ENCODE peak calls at places on chromosomes 7 and 10, in nine cellular contexts. M is CD8-positive, alpha-beta memory T cell; E is GM12878; U is astrocyte of the spinal cord; H is AG04450; F is fibroblast of villous mesenchyme; C is A549; S is PC-3; I is brain microvascular endothelial cell. Y is an unnamed sample.

GRCh38 chr10:3465406-3465891 is 292.9 kb upstream of the PITRM1 start:
- DNase-seq in C (no peak), F (no peak), M (no peak), H (no peak), U (no peak), I (no peak), S (peak; percentile 59), E (no peak), Y (no peak)

GRCh38 chr10:48241301-48241700 is 33.2 kb downstream of the FRMPD2 start:
- DNase-seq in F (no peak), H (no peak), M (no peak), E (no peak), S (no peak), U (no peak), I (no peak), C (no peak), Y (no peak)

GRCh38 chr10:75929630-75930161 is 498.3 kb downstream of the LRMDA start:
- DNase-seq in U (no peak), F (no peak), S (no peak), I (no peak), M (no peak), E (no peak), C (no peak), H (no peak), Y (no peak)

GRCh38 chr10:2051108-2051507 is 313.8 kb upstream of the ADARB2 start:
- DNase-seq in M (no peak), F (no peak), U (no peak), E (no peak), C (no peak), S (no peak), I (no peak), H (no peak), Y (no peak)

GRCh38 chr7:2566890-2567662 is 8.3 kb downstream of the IQCE start:
- DNase-seq in M (no peak), F (no peak), H (peak; percentile 69), S (no peak), C (no peak), E (peak; percentile 66), I (no peak), U (peak; percentile 72), Y (peak; percentile 16)

GRCh38 chr7:22375359-22376048 is 18.6 kb upstream of the RAPGEF5 start:
- DNase-seq in I (no peak), H (no peak), C (no peak), S (no peak), M (no peak), F (no peak), U (no peak), E (no peak), Y (peak; percentile 16)

GRCh38 chr7:47418910-47419309 is 163.0 kb downstream of the TNS3 start:
- DNase-seq in U (peak; percentile 71), C (no peak), E (no peak), F (peak; percentile 36), H (peak; percentile 88), I (peak; percentile 52), M (no peak), S (no peak), Y (peak; percentile 70)

GRCh38 chr10:43943825-43944360 is 295.2 kb upstream of the ZNF32 start:
- DNase-seq in C (no peak), I (no peak), S (no peak), H (no peak), M (no peak), E (no peak), F (no peak), U (no peak), Y (no peak)

GRCh38 chr7:24025094-24025493 is 258.9 kb upstream of the NPY start:
- DNase-seq in M (no peak), U (peak; percentile 61), H (peak; percentile 29), S (peak; percentile 11), C (no peak), I (no peak), F (no peak), E (no peak), Y (no peak)

GRCh38 chr10:33055636-33056035 is 97.6 kb upstream of the ITGB1 start:
- DNase-seq in C (no peak), E (no peak), S (no peak), H (no peak), I (no peak), F (no peak), U (peak; percentile 55), M (no peak), Y (no peak)

GRCh38 chr10:97332586-97333350 is 1.8 kb downstream of the FRAT2 start:
- DNase-seq in H (peak; percentile 47), S (peak; percentile 75), U (peak; percentile 83), C (no peak), F (peak; percentile 88), I (peak; percentile 61), M (no peak), E (no peak), Y (peak; percentile 90)

GRCh38 chr7:107684287-107684686 is 23.7 kb downstream of the SLC26A4 start:
- DNase-seq in H (no peak), I (no peak), U (no peak), C (no peak), M (no peak), S (no peak), E (no peak), F (no peak), Y (no peak)

GRCh38 chr7:142785841-142786250 is 15.1 kb downstream of the PRSS2 start:
- DNase-seq in S (no peak), M (peak; percentile 72), F (no peak), H (no peak), E (no peak), I (no peak), C (no peak), U (no peak), Y (no peak)

GRCh38 chr10:81730901-81731300 is 144.1 kb upstream of the NRG3 start:
- DNase-seq in H (no peak), S (no peak), U (no peak), I (no peak), C (no peak), E (no peak), M (no peak), F (no peak), Y (no peak)

GRCh38 chr10:61974611-61975010 is 73.1 kb downstream of the ARID5B start:
- DNase-seq in F (peak; percentile 88), S (peak; percentile 68), C (no peak), M (no peak), U (peak; percentile 53), E (no peak), H (peak; percentile 38), I (peak; percentile 40), Y (peak; percentile 82)

GRCh38 chr10:18104223-18104872 is 35.9 kb upstream of the CACNB2 start:
- DNase-seq in U (peak; percentile 52), S (peak; percentile 52), F (peak; percentile 37), H (no peak), E (no peak), I (peak; percentile 47), M (no peak), C (peak; percentile 33), Y (peak; percentile 63)

GRCh38 chr7:45000096-45001032 is at the start of gene CCM2:
- DNase-seq in U (peak; percentile 31), C (peak; percentile 36), H (no peak), S (peak; percentile 40), M (no peak), F (peak; percentile 62), E (no peak), I (no peak), Y (peak; percentile 43)

DNA sequence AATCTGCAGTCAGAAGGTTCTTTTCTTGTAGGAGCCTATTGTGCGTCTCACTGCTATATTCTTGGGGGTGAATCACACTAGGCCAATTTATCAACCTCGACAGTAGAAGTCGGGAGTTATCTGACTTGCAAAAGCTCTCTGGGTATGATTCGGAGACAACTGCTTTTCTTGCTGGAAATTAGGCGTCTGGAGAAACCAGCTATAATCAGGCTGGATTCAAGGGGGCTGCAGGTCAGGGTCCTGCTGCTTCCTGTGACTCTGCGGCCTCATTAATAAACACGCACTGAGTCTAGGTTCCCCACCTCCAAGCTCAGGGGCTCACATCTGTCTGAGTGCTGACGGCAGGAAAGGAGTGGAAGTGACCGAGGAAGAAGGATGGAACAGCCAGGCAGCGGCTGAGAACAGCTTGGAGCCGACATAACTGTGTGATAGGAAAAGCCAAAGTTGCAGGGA is 184.5 kb downstream of the FANK1 start:
- DNase-seq in I (peak; percentile 51), M (no peak), U (peak; percentile 91), H (peak; percentile 44), F (peak; percentile 60), C (no peak), S (no peak), E (no peak), Y (peak; percentile 83)
- H3K4me3 ChIP-seq in I (no peak overlapping the region), M (no peak overlapping the region), U (no peak overlapping the region), H (peak overlapping the region; percentile 35), F (no peak overlapping the region), C (no peak overlapping the region), S (no peak overlapping the region), E (no peak overlapping the region), Y (no peak overlapping the region)

GRCh38 chr10:112679392-112679791 is 232.4 kb downstream of the VTI1A start:
- DNase-seq in C (no peak), M (no peak), F (no peak), U (no peak), S (no peak), I (no peak), H (no peak), E (no peak), Y (no peak)
- H3K4me3 ChIP-seq in C (no peak overlapping the region), M (no peak overlapping the region), F (no peak overlapping the region), U (no peak overlapping the region), S (no peak overlapping the region), I (no peak overlapping the region), H (no peak overlapping the region), E (no peak overlapping the region), Y (no peak overlapping the region)

GRCh38 chr7:4882742-4883351 is 669 bp downstream of the RADIL start:
- DNase-seq in F (no peak), H (no peak), I (no peak), U (no peak), C (peak; percentile 20), E (no peak), M (no peak), S (peak; percentile 3), Y (no peak)
- H3K4me3 ChIP-seq in F (peak overlapping the region; percentile 54), H (peak overlapping the region; percentile 41), I (peak overlapping the region; percentile 38), U (peak overlapping the region; percentile 31), C (peak overlapping the region; percentile 71), E (no peak overlapping the region), M (no peak overlapping the region), S (peak overlapping the region; percentile 70), Y (peak overlapping the region; percentile 53)

GRCh38 chr7:134763960-134764359 is 15.5 kb upstream of the CALD1 start:
- DNase-seq in F (no peak), M (no peak), S (no peak), I (no peak), C (no peak), E (no peak), H (no peak), U (no peak), Y (no peak)

GRCh38 chr7:134758981-134759380 is 20.5 kb upstream of the CALD1 start:
- DNase-seq in C (no peak), S (no peak), I (no peak), U (no peak), F (no peak), H (no peak), E (no peak), M (no peak), Y (no peak)

GRCh38 chr7:134764365-134764764 is 15.1 kb upstream of the CALD1 start:
- DNase-seq in E (no peak), C (no peak), I (no peak), H (no peak), S (no peak), U (no peak), M (no peak), F (no peak), Y (no peak)

GRCh38 chr7:134757938-134758337 is 21.5 kb upstream of the CALD1 start:
- DNase-seq in M (no peak), I (peak; percentile 51), S (no peak), F (peak; percentile 35), U (no peak), C (no peak), H (no peak), E (no peak), Y (peak; percentile 30)

GRCh38 chr7:134761206-134761786 is 18.1 kb upstream of the CALD1 start:
- DNase-seq in I (no peak), M (no peak), U (no peak), H (no peak), S (no peak), E (no peak), C (no peak), F (peak; percentile 78), Y (no peak)
- H3K4me3 ChIP-seq in I (no peak overlapping the region), M (no peak overlapping the region), U (no peak overlapping the region), H (no peak overlapping the region), S (no peak overlapping the region), E (no peak overlapping the region), C (no peak overlapping the region), F (no peak overlapping the region), Y (no peak overlapping the region)

Y was measured in fibroblast of mammary gland.